ENCODE peak calls at places on chromosomes 7 and 10, in seven cellular contexts. One of them, this sample, is unnamed.

GRCh38 chr7:150793569-150794238 is 6.5 kb downstream of the TMEM176B start:
- DNase-seq in A549: no peak
- DNase-seq in IMR-90: no peak
- DNase-seq in thoracic aorta: no peak
- DNase-seq in right lobe of liver: no peak
- DNase-seq in CD4-positive, alpha-beta T cell: no peak
- DNase-seq in AG04450: no peak
- DNase-seq in this sample: no peak

GRCh38 chr7:91285966-91286365 is 21.7 kb downstream of the FZD1 start:
- DNase-seq in A549: no peak
- DNase-seq in IMR-90: peak; percentile 58
- DNase-seq in thoracic aorta: no peak
- DNase-seq in right lobe of liver: no peak
- DNase-seq in CD4-positive, alpha-beta T cell: no peak
- DNase-seq in AG04450: no peak
- DNase-seq in this sample: peak; percentile 39

GRCh38 chr7:133051066-133051465 is 30.8 kb downstream of the CHCHD3 start:
- DNase-seq in A549: peak; percentile 17
- DNase-seq in IMR-90: peak; percentile 68
- DNase-seq in thoracic aorta: no peak
- DNase-seq in right lobe of liver: no peak
- DNase-seq in CD4-positive, alpha-beta T cell: no peak
- DNase-seq in AG04450: peak; percentile 42
- DNase-seq in this sample: no peak

GRCh38 chr7:80918406-80918805 is 445 bp downstream of the SEMA3C start:
- DNase-seq in A549: peak; percentile 36
- DNase-seq in IMR-90: no peak
- DNase-seq in thoracic aorta: no peak
- DNase-seq in right lobe of liver: no peak
- DNase-seq in CD4-positive, alpha-beta T cell: no peak
- DNase-seq in AG04450: no peak
- DNase-seq in this sample: no peak

GRCh38 chr7:74454948-74455804 is 1.5 kb downstream of the GTF2IRD1 start:
- DNase-seq in A549: no peak
- DNase-seq in IMR-90: no peak
- DNase-seq in thoracic aorta: no peak
- DNase-seq in right lobe of liver: peak; percentile 77
- DNase-seq in CD4-positive, alpha-beta T cell: no peak
- DNase-seq in AG04450: no peak
- DNase-seq in this sample: no peak

GRCh38 chr10:98242823-98243222 is 25.2 kb downstream of the LOXL4 start:
- DNase-seq in A549: peak; percentile 19
- DNase-seq in IMR-90: peak; percentile 56
- DNase-seq in thoracic aorta: no peak
- DNase-seq in right lobe of liver: no peak
- DNase-seq in CD4-positive, alpha-beta T cell: no peak
- DNase-seq in AG04450: no peak
- DNase-seq in this sample: peak; percentile 49

GRCh38 chr7:12770227-12770975 is 83.0 kb downstream of the ARL4A start:
- DNase-seq in A549: peak; percentile 36
- DNase-seq in IMR-90: no peak
- DNase-seq in thoracic aorta: no peak
- DNase-seq in right lobe of liver: peak; percentile 72
- DNase-seq in CD4-positive, alpha-beta T cell: no peak
- DNase-seq in AG04450: no peak
- DNase-seq in this sample: no peak

GRCh38 chr10:104445359-104445758 is 91.7 kb downstream of the CFAP58 start:
- DNase-seq in A549: no peak
- DNase-seq in IMR-90: peak; percentile 77
- DNase-seq in thoracic aorta: no peak
- DNase-seq in right lobe of liver: no peak
- DNase-seq in CD4-positive, alpha-beta T cell: no peak
- DNase-seq in AG04450: peak; percentile 36
- DNase-seq in this sample: peak; percentile 87

GRCh38 chr7:114345494-114345893 is 69.1 kb upstream of the FOXP2 start:
- DNase-seq in A549: no peak
- DNase-seq in IMR-90: peak; percentile 33
- DNase-seq in thoracic aorta: no peak
- DNase-seq in right lobe of liver: no peak
- DNase-seq in CD4-positive, alpha-beta T cell: no peak
- DNase-seq in AG04450: no peak
- DNase-seq in this sample: no peak

GRCh38 chr7:115271332-115272235 is 349.7 kb downstream of the MDFIC start:
- DNase-seq in A549: no peak
- DNase-seq in IMR-90: peak; percentile 89
- DNase-seq in thoracic aorta: no peak
- DNase-seq in right lobe of liver: no peak
- DNase-seq in CD4-positive, alpha-beta T cell: no peak
- DNase-seq in AG04450: peak; percentile 47
- DNase-seq in this sample: peak; percentile 81

GRCh38 chr7:108073305-108074070 is 56.7 kb downstream of the LAMB4 start:
- DNase-seq in A549: no peak
- DNase-seq in IMR-90: no peak
- DNase-seq in thoracic aorta: no peak
- DNase-seq in right lobe of liver: no peak
- DNase-seq in CD4-positive, alpha-beta T cell: no peak
- DNase-seq in AG04450: no peak
- DNase-seq in this sample: no peak

GRCh38 chr10:43322769-43323168 is 48.7 kb upstream of the FXYD4 start:
- DNase-seq in A549: peak; percentile 83
- DNase-seq in IMR-90: peak; percentile 51
- DNase-seq in thoracic aorta: peak; percentile 60
- DNase-seq in right lobe of liver: peak; percentile 78
- DNase-seq in CD4-positive, alpha-beta T cell: peak; percentile 81
- DNase-seq in AG04450: no peak
- DNase-seq in this sample: peak; percentile 23

GRCh38 chr7:157543276-157543675 is 206.5 kb downstream of the DNAJB6 start:
- DNase-seq in A549: no peak
- DNase-seq in IMR-90: no peak
- DNase-seq in thoracic aorta: no peak
- DNase-seq in right lobe of liver: peak; percentile 34
- DNase-seq in CD4-positive, alpha-beta T cell: no peak
- DNase-seq in AG04450: no peak
- DNase-seq in this sample: no peak

GRCh38 chr7:151117565-151117964 is 31.3 kb downstream of the AGAP3 start:
- DNase-seq in A549: no peak
- DNase-seq in IMR-90: no peak
- DNase-seq in thoracic aorta: no peak
- DNase-seq in right lobe of liver: no peak
- DNase-seq in CD4-positive, alpha-beta T cell: peak; percentile 33
- DNase-seq in AG04450: no peak
- DNase-seq in this sample: no peak

GRCh38 chr7:28862876-28863275 is 95.3 kb downstream of the TRIL start:
- DNase-seq in A549: no peak
- DNase-seq in IMR-90: peak; percentile 43
- DNase-seq in thoracic aorta: no peak
- DNase-seq in right lobe of liver: no peak
- DNase-seq in CD4-positive, alpha-beta T cell: no peak
- DNase-seq in AG04450: no peak
- DNase-seq in this sample: no peak

GRCh38 chr10:110613341-110613995 is 30.7 kb upstream of the RBM20 start:
- DNase-seq in A549: no peak
- DNase-seq in IMR-90: no peak
- DNase-seq in thoracic aorta: no peak
- DNase-seq in right lobe of liver: no peak
- DNase-seq in CD4-positive, alpha-beta T cell: no peak
- DNase-seq in AG04450: no peak
- DNase-seq in this sample: no peak

GRCh38 chr7:28623105-28623730 is 210.9 kb downstream of the CREB5 start:
- DNase-seq in A549: no peak
- DNase-seq in IMR-90: peak; percentile 85
- DNase-seq in thoracic aorta: no peak
- DNase-seq in right lobe of liver: no peak
- DNase-seq in CD4-positive, alpha-beta T cell: no peak
- DNase-seq in AG04450: peak; percentile 36
- DNase-seq in this sample: peak; percentile 65

GRCh38 chr7:1121476-1121875 is 33.6 kb downstream of the GPER1 start:
- DNase-seq in A549: no peak
- DNase-seq in IMR-90: no peak
- DNase-seq in thoracic aorta: no peak
- DNase-seq in right lobe of liver: peak; percentile 22
- DNase-seq in CD4-positive, alpha-beta T cell: no peak
- DNase-seq in AG04450: no peak
- DNase-seq in this sample: no peak

GRCh38 chr7:1746491-1746975 is 76.5 kb downstream of the ELFN1 start:
- DNase-seq in A549: no peak
- DNase-seq in IMR-90: no peak
- DNase-seq in thoracic aorta: no peak
- DNase-seq in right lobe of liver: no peak
- DNase-seq in CD4-positive, alpha-beta T cell: no peak
- DNase-seq in AG04450: no peak
- DNase-seq in this sample: no peak

GRCh38 chr10:104327745-104328635 is 10.3 kb downstream of the ITPRIP start:
- DNase-seq in A549: peak; percentile 35
- DNase-seq in IMR-90: peak; percentile 89
- DNase-seq in thoracic aorta: no peak
- DNase-seq in right lobe of liver: no peak
- DNase-seq in CD4-positive, alpha-beta T cell: no peak
- DNase-seq in AG04450: no peak
- DNase-seq in this sample: peak; percentile 86

GRCh38 chr7:33760834-33761233 is 144.5 kb upstream of the BMPER start:
- DNase-seq in A549: no peak
- DNase-seq in IMR-90: no peak
- DNase-seq in thoracic aorta: no peak
- DNase-seq in right lobe of liver: no peak
- DNase-seq in CD4-positive, alpha-beta T cell: no peak
- DNase-seq in AG04450: no peak
- DNase-seq in this sample: no peak

GRCh38 chr10:58412502-58412961 is 27.3 kb downstream of the TFAM start:
- DNase-seq in A549: peak; percentile 76
- DNase-seq in IMR-90: peak; percentile 63
- DNase-seq in thoracic aorta: no peak
- DNase-seq in right lobe of liver: no peak
- DNase-seq in CD4-positive, alpha-beta T cell: no peak
- DNase-seq in AG04450: peak; percentile 26
- DNase-seq in this sample: peak; percentile 89

GRCh38 chr7:36796850-36797618 is 72.7 kb upstream of the AOAH start:
- DNase-seq in A549: no peak
- DNase-seq in IMR-90: no peak
- DNase-seq in thoracic aorta: no peak
- DNase-seq in right lobe of liver: peak; percentile 81
- DNase-seq in CD4-positive, alpha-beta T cell: no peak
- DNase-seq in AG04450: no peak
- DNase-seq in this sample: no peak

DNA sequence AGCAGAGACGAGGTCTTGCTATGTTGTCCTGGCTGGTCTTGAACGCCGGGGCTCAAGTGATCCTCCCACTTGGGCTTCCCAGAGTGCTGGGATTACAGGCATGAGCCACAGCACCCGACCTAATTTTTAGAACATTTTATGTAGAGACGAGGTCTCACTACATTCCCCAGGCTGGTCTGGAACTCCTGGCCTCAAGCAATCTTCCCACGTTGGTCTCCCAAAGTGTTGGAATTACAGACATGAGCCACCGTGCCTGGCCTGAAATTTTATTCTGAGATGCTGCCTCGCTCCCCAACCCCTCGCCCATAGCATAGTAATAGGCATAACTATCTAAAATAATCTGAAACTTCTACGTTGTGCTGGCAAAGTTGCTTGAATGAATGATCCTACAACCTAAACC is 21.9 kb downstream of the SFXN4 start:
- DNase-seq in A549: no peak
- DNase-seq in IMR-90: no peak
- DNase-seq in thoracic aorta: no peak
- DNase-seq in right lobe of liver: no peak
- DNase-seq in CD4-positive, alpha-beta T cell: no peak
- DNase-seq in AG04450: no peak
- DNase-seq in this sample: no peak
- TF ChIP-seq CTCF in A549: no peak
- TF ChIP-seq CTCF in IMR-90: no peak
- TF ChIP-seq CTCF in thoracic aorta: no peak
- TF ChIP-seq CTCF in right lobe of liver: no peak
- TF ChIP-seq CTCF in CD4-positive, alpha-beta T cell: no peak
- TF ChIP-seq CTCF in AG04450: no peak
- TF ChIP-seq CTCF in this sample: no peak

DNA sequence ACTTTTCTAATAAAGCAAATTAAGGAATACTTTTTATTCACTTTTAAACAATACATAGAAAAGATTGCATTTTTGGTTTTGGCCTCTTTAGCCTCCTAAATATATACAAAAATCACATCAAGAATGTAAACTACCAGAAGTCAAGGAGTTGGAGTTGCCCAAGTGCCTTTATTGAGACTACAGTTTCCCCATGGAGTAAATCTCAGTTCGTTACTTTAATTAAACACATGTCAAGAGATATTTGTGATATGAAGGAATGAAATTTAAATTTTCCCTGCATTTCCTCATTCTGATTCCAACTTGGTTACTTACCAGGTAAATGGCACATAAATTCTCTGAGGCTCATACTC is 492.9 kb downstream of the TNS3 start:
- DNase-seq in A549: no peak
- DNase-seq in IMR-90: no peak
- DNase-seq in thoracic aorta: no peak
- DNase-seq in right lobe of liver: no peak
- DNase-seq in CD4-positive, alpha-beta T cell: no peak
- DNase-seq in AG04450: no peak
- DNase-seq in this sample: no peak
- TF ChIP-seq CTCF in A549: no peak
- TF ChIP-seq CTCF in IMR-90: no peak
- TF ChIP-seq CTCF in thoracic aorta: no peak
- TF ChIP-seq CTCF in right lobe of liver: no peak
- TF ChIP-seq CTCF in CD4-positive, alpha-beta T cell: no peak
- TF ChIP-seq CTCF in AG04450: no peak
- TF ChIP-seq CTCF in this sample: no peak

DNA sequence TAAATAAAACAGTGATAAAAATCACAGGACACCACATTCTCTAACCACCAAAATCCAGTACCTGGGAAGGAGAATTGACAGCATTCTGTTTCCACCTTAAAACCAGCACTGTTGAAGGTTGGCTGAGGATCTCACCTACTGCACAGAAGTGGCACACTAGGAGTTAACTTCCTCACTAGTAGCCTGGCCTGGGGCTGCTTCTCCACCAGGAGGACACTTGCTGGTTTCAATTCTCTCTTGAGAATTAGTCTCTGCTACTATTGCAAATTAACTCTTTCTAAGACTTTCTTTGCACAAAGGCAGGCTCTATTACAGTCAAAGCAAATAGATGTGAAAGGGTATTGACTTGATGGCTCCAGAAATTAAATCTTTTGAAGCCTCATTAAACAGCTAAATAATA is 2.3 kb upstream of the CTTNBP2 start:
- DNase-seq in A549: peak; percentile 8
- DNase-seq in IMR-90: peak; percentile 28
- DNase-seq in thoracic aorta: no peak
- DNase-seq in right lobe of liver: no peak
- DNase-seq in CD4-positive, alpha-beta T cell: no peak
- DNase-seq in AG04450: no peak
- DNase-seq in this sample: no peak
- TF ChIP-seq CTCF in A549: no peak
- TF ChIP-seq CTCF in IMR-90: peak; percentile 29
- TF ChIP-seq CTCF in thoracic aorta: no peak
- TF ChIP-seq CTCF in right lobe of liver: no peak
- TF ChIP-seq CTCF in CD4-positive, alpha-beta T cell: no peak
- TF ChIP-seq CTCF in AG04450: peak; percentile 52
- TF ChIP-seq CTCF in this sample: no peak

DNA sequence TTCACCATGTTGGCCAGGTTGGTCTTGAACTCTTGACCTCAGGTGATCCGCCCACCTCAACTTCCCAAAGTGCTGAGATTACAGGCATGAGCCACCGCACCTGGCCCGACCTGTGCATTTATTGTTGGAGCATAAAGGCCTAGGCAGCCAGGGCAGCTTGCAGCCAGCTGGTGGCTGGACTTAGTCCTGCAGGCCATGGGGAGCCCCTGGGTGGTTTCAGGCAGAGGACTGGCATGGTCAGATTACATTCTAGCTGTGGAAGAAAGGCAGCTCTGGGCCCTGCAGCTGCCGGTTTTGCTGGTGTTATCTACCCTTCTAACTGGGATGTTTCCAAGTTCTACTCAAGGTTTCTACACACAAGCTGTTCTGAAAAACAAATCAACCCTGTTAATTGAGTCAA is 22.6 kb upstream of the MKRN1 start:
- DNase-seq in A549: no peak
- DNase-seq in IMR-90: no peak
- DNase-seq in thoracic aorta: no peak
- DNase-seq in right lobe of liver: no peak
- DNase-seq in CD4-positive, alpha-beta T cell: no peak
- DNase-seq in AG04450: no peak
- DNase-seq in this sample: no peak
- TF ChIP-seq CTCF in A549: no peak
- TF ChIP-seq CTCF in IMR-90: no peak
- TF ChIP-seq CTCF in thoracic aorta: no peak
- TF ChIP-seq CTCF in right lobe of liver: no peak
- TF ChIP-seq CTCF in CD4-positive, alpha-beta T cell: no peak
- TF ChIP-seq CTCF in AG04450: no peak
- TF ChIP-seq CTCF in this sample: no peak